ENCODE peak calls at places on chromosomes 16 and 17, in ten cellular contexts. Z is sigmoid colon, J is A549, G is heart left ventricle, X is MM.1S, B is neural progenitor cell, U is GM23248, O is pancreas, I is HCT116, L is H9. R is an unnamed sample. For H3K9me3, the result is how much of the 10 kb centered on the place peaks cover.

GRCh38 chr17:6456914-6457687 is 12.8 kb downstream of the PIMREG start:
- DNase-seq in Z (no peak), J (peak), G (no peak), X (no peak), B (no peak), U (peak), O (no peak), I (no peak), L (peak), R (no peak)

GRCh38 chr16:22189473-22190168 is 16.5 kb upstream of the EEF2K start:
- DNase-seq in Z (peak), J (no peak), G (peak), X (peak), B (no peak), U (peak), O (peak), I (no peak), L (peak), R (peak)

GRCh38 chr17:71405101-71405500 is 715.7 kb upstream of the SOX9 start:
- DNase-seq in Z (no peak), J (no peak), G (no peak), X (no peak), B (no peak), U (no peak), O (no peak), I (no peak), L (no peak), R (no peak)

GRCh38 chr16:53529529-53529928 is 26.5 kb upstream of the AKTIP start:
- DNase-seq in Z (no peak), J (no peak), G (no peak), X (no peak), B (no peak), U (no peak), O (no peak), I (no peak), L (no peak), R (no peak)

GRCh38 chr16:67528870-67529638 is 425 bp downstream of the RIPOR1 start:
- DNase-seq in Z (no peak), J (peak), G (peak), X (no peak), B (peak), U (peak), O (peak), I (no peak), L (no peak), R (peak)

GRCh38 chr16:83992624-83993023 is 24.6 kb downstream of the NECAB2 start:
- DNase-seq in Z (no peak), J (no peak), G (peak), X (no peak), B (no peak), U (peak), O (peak), I (no peak), L (no peak), R (no peak)

GRCh38 chr16:48395375-48395774 is 10.2 kb upstream of the SIAH1 start:
- DNase-seq in Z (no peak), J (no peak), G (no peak), X (no peak), B (no peak), U (no peak), O (no peak), I (no peak), L (no peak), R (no peak)

GRCh38 chr16:89398924-89399323 is 91.4 kb downstream of the ANKRD11 start:
- DNase-seq in Z (no peak), J (no peak), G (no peak), X (no peak), B (no peak), U (no peak), O (no peak), I (no peak), L (no peak), R (no peak)

GRCh38 chr16:12124742-12125141 is 148.2 kb downstream of the SNX29 start:
- DNase-seq in Z (no peak), J (no peak), G (no peak), X (no peak), B (no peak), U (no peak), O (no peak), I (no peak), L (no peak), R (peak)

GRCh38 chr17:1776328-1776727 is 14.5 kb downstream of the SERPINF1 start:
- DNase-seq in Z (no peak), J (no peak), G (no peak), X (no peak), B (no peak), U (no peak), O (no peak), I (no peak), L (no peak), R (no peak)

GRCh38 chr16:733382-734207 is 6.7 kb downstream of the HAGHL start:
- DNase-seq in Z (peak), J (no peak), G (no peak), X (no peak), B (peak), U (no peak), O (peak), I (no peak), L (no peak), R (no peak)

GRCh38 chr17:40558651-40559015 is 6.6 kb downstream of the CCR7 start:
- DNase-seq in Z (no peak), J (no peak), G (no peak), X (no peak), B (no peak), U (no peak), O (no peak), I (no peak), L (no peak), R (no peak)

GRCh38 chr16:10151718-10152117 is 30.5 kb downstream of the GRIN2A start:
- DNase-seq in Z (no peak), J (no peak), G (no peak), X (peak), B (no peak), U (no peak), O (no peak), I (no peak), L (no peak), R (no peak)

GRCh38 chr17:63446981-63447687 is 1.0 kb upstream of the CYB561 start:
- DNase-seq in Z (no peak), J (no peak), G (no peak), X (no peak), B (peak), U (no peak), O (peak), I (no peak), L (peak), R (no peak)

GRCh38 chr16:68005786-68006286 is 6.6 kb upstream of the DPEP2 start:
- DNase-seq in Z (no peak), J (no peak), G (peak), X (peak), B (no peak), U (no peak), O (no peak), I (no peak), L (no peak), R (peak)

GRCh38 chr17:76585649-76586593 is at the start of gene ST6GALNAC2:
- DNase-seq in Z (peak), J (peak), G (peak), X (no peak), B (peak), U (peak), O (peak), I (peak), L (no peak), R (no peak)

GRCh38 chr17:72775237-72775636 is 317.3 kb downstream of the SLC39A11 start:
- DNase-seq in Z (no peak), J (no peak), G (no peak), X (no peak), B (no peak), U (no peak), O (no peak), I (no peak), L (no peak), R (peak)

GRCh38 chr17:78293896-78294295 is 62.5 kb downstream of the TMEM235 start:
- DNase-seq in Z (no peak), J (no peak), G (no peak), X (no peak), B (no peak), U (no peak), O (no peak), I (no peak), L (no peak), R (no peak)

GRCh38 chr16:75289189-75289588 is 37.8 kb upstream of the BCAR1 start:
- DNase-seq in Z (no peak), J (no peak), G (no peak), X (no peak), B (no peak), U (peak), O (no peak), I (peak), L (no peak), R (no peak)

GRCh38 chr16:88882358-88883030 is 16.0 kb upstream of the PABPN1L start:
- DNase-seq in Z (no peak), J (no peak), G (no peak), X (no peak), B (no peak), U (no peak), O (no peak), I (peak), L (no peak), R (no peak)

GRCh38 chr17:1144139-1144538 is 35.6 kb downstream of the ABR start:
- DNase-seq in Z (no peak), J (no peak), G (no peak), X (no peak), B (no peak), U (no peak), O (no peak), I (no peak), L (no peak), R (no peak)

GRCh38 chr16:8850279-8850885 is 18.4 kb downstream of the CARHSP1 start:
- DNase-seq in Z (peak), J (no peak), G (peak), X (no peak), B (no peak), U (peak), O (no peak), I (no peak), L (peak), R (no peak)

GRCh38 chr17:78239489-78239931 is 8.1 kb downstream of the TMEM235 start:
- DNase-seq in Z (no peak), J (no peak), G (no peak), X (no peak), B (no peak), U (no peak), O (no peak), I (no peak), L (peak), R (peak)

GRCh38 chr16:84976644-84977400 is 34.5 kb downstream of the ZDHHC7 start:
- DNase-seq in Z (peak), J (no peak), G (peak), X (no peak), B (no peak), U (no peak), O (no peak), I (no peak), L (no peak), R (no peak)

GRCh38 chr16:19748389-19749110 is 30.5 kb downstream of the IQCK start:
- DNase-seq in Z (no peak), J (no peak), G (no peak), X (no peak), B (no peak), U (peak), O (no peak), I (no peak), L (no peak), R (no peak)

GRCh38 chr17:39667262-39668140 is 752 bp upstream of the PNMT start:
- DNase-seq in Z (no peak), J (no peak), G (peak), X (no peak), B (peak), U (peak), O (no peak), I (no peak), L (no peak), R (no peak)

GRCh38 chr17:59357929-59358328 is 26.5 kb downstream of the YPEL2 start:
- DNase-seq in Z (no peak), J (no peak), G (no peak), X (no peak), B (no peak), U (peak), O (no peak), I (no peak), L (no peak), R (no peak)

GRCh38 chr17:1239210-1239609 is 31.0 kb upstream of the BHLHA9 start:
- DNase-seq in Z (no peak), J (no peak), G (no peak), X (no peak), B (no peak), U (no peak), O (no peak), I (no peak), L (no peak), R (no peak)

GRCh38 chr16:88807142-88807625 is 3.6 kb downstream of the CDT1 start:
- DNase-seq in Z (no peak), J (no peak), G (no peak), X (no peak), B (no peak), U (no peak), O (no peak), I (no peak), L (no peak), R (no peak)

GRCh38 chr17:4931974-4932373 is at the start of gene GP1BA:
- DNase-seq in Z (no peak), J (no peak), G (no peak), X (no peak), B (no peak), U (no peak), O (no peak), I (no peak), L (no peak), R (no peak)

GRCh38 chr16:4090476-4090875 is 25.8 kb downstream of the ADCY9 start:
- DNase-seq in Z (no peak), J (no peak), G (peak), X (no peak), B (no peak), U (peak), O (no peak), I (no peak), L (no peak), R (no peak)

GRCh38 chr16:73430138-73430537 is 382.2 kb upstream of the ZFHX3 start:
- DNase-seq in Z (no peak), J (no peak), G (no peak), X (no peak), B (no peak), U (no peak), O (no peak), I (no peak), L (no peak), R (no peak)

GRCh38 chr16:88780100-88781062 is 4.6 kb downstream of the PIEZO1 start:
- DNase-seq in Z (no peak), J (no peak), G (no peak), X (no peak), B (no peak), U (no peak), O (no peak), I (no peak), L (no peak), R (no peak)

GRCh38 chr16:48053346-48053745 is 102.4 kb downstream of the ABCC12 start:
- DNase-seq in Z (no peak), J (no peak), G (no peak), X (no peak), B (peak), U (peak), O (no peak), I (no peak), L (peak), R (no peak)

DNA sequence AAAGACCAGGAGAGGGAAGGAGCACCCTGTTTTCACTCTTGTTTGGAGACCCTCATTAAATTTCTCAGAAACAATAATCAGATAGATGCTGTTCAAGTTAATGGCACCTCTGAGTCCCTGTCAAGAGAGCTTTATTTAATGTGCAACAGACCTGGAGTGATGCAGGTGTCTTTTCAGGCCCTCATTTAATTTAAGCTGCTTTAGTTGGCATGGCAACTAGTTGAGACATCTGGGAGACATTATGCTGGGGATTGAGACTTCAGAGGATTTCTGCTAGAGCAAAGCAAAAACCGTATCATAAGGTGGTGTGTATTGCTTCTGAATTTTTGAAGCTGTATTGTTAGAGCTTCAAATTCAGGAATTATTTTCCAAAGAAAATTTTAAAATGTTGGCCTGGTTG is 108.5 kb downstream of the NLK start:
- DNase-seq in Z (no peak), J (no peak), G (no peak), X (no peak), B (peak), U (no peak), O (no peak), I (no peak), L (no peak), R (no peak)
- H3K9me3 ChIP-seq in Z (under half), J (under half), G (under half), X (under half), B (under half), U (under half), O (under half), I (under half), L (under half), R (under half)

GRCh38 chr17:43820759-43821158 is 12.2 kb downstream of the MPP3 start:
- DNase-seq in Z (peak), J (no peak), G (no peak), X (no peak), B (no peak), U (no peak), O (no peak), I (no peak), L (no peak), R (no peak)

GRCh38 chr17:43822566-43823190 is 10.3 kb downstream of the MPP3 start:
- DNase-seq in Z (peak), J (no peak), G (no peak), X (no peak), B (no peak), U (no peak), O (no peak), I (no peak), L (no peak), R (no peak)

GRCh38 chr17:43825567-43825966 is 7.4 kb downstream of the MPP3 start:
- DNase-seq in Z (peak), J (no peak), G (no peak), X (no peak), B (no peak), U (no peak), O (no peak), I (no peak), L (no peak), R (no peak)

GRCh38 chr17:43826206-43826605 is 6.7 kb downstream of the MPP3 start:
- DNase-seq in Z (peak), J (no peak), G (no peak), X (no peak), B (no peak), U (no peak), O (no peak), I (no peak), L (no peak), R (no peak)

DNA sequence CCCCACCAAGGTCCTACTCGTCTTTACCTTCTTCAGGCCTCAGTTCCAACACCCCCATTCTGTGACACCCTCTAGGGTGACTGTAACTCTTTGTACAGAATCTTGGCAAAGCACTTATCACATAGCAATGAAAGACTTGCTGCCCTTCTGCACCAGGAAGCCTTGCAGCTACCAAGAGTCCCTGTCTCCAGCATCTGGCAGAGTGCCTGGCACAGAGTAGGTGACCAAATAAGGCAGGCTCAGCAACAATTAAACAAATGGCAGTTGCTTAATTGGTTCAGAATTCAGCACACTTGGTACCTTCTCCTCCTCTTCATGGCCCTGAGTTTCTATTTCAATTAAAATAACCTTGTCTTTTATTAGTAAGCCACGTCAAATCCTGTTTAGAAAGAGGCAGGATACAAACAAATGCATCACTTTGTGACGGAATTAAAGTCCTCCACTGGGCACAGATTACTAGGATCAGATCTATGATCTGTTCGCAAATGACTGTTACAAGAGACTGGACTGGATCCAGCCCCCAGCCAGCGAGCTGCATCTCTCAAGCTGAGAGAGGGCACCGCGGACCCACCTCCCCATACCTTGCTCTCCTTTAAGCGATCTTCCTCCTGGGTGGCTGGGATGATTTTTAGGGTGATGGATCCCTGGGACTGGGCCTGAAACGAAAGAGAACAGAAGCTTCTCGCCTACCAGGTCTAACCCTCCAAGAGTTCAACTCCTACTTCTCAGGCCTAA is 9.4 kb downstream of the MPP3 start:
- DNase-seq in Z (peak), J (no peak), G (peak), X (peak), B (no peak), U (no peak), O (no peak), I (no peak), L (no peak), R (no peak)
- H3K27ac ChIP-seq in Z (no peak), J (no peak), G (peak), X (no peak), B (no peak), U (no peak), O (no peak), I (no peak), L (no peak), R (no peak)

GRCh38 chr17:27180322-27180721 is 113.6 kb upstream of the WSB1 start:
- DNase-seq in Z (no peak), J (no peak), G (no peak), X (no peak), B (no peak), U (no peak), O (no peak), I (no peak), L (no peak), R (peak)
- H3K9me3 ChIP-seq in Z (under half), J (under half), G (under half), X (under half), B (half or more), U (under half), O (under half), I (under half), L (under half), R (under half)

DNA sequence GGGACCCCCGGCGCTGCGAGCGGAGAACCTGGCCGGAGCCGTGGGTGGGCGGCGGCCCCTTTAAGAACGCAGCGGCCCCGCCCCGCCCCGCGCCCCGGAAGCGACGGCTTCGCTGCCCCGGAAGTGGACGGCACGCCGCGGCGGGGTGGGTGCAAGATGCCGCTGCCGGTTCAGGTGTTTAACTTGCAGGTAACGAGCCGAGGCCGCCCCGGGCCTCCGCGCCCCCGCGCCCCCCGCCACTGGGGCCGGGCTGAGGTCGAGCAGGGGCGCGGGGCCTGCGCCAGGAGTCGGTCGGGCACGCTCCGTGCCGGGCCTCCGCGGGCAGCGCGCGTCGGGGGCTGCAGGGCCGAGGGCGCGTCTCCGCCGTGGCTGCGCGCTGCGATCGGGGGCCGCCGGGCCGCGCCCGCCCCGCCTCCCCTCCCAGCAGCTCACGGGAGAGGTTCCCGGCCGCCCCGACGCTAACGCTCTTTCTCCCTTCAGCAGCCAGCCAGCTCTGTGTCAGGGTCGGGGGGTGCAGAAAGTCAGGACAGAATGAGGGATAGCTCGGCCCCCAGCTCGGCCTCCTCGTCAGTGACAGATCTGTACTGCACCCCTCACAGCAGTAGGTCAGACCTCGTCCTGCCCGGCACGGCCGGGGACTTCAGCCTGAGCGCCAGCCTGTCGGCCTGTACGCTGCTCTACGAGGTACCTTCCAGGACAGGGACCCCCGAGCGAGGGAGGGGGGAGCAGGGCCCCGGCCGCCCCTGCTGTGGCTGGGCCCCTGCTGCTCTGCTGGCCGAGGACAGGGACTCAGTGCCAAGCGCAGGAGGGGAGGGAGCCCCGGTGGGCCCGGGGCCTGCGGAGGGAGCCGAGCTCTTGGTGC is at the start of the genes GPS1 and RFNG:
- DNase-seq in Z (peak), J (peak), G (peak), X (peak), B (peak), U (peak), O (peak), I (no peak), L (peak), R (peak)
- H3K27ac ChIP-seq in Z (peak), J (peak), G (peak), X (no peak), B (no peak), U (peak), O (no peak), I (peak), L (no peak), R (no peak)